ENCODE peak calls at places on chromosomes 13 and 19, in six cellular contexts. One of them, this sample, is unnamed.

GRCh38 chr13:62556973-62557372 is 1141.3 kb upstream of the PCDH20 start:
- DNase-seq in epithelial cell of prostate: no peak
- DNase-seq in AG09319: no peak
- DNase-seq in neuronal stem cell: no peak
- DNase-seq in NCI-H1694 treated with DMSO at 0.1 percent for 48 hours: no peak
- DNase-seq in endothelial cell: no peak
- DNase-seq in this sample: no peak

GRCh38 chr19:48806518-48806817 is 4.4 kb downstream of the BCAT2 start:
- DNase-seq in endothelial cell: no peak
- DNase-seq in AG09319: no peak
- DNase-seq in NCI-H1694 treated with DMSO at 0.1 percent for 48 hours: no peak
- DNase-seq in epithelial cell of prostate: no peak
- DNase-seq in neuronal stem cell: no peak
- DNase-seq in this sample: no peak

GRCh38 chr19:8209111-8209964 is at the start of gene CERS4:
- DNase-seq in AG09319: no peak
- DNase-seq in epithelial cell of prostate: no peak
- DNase-seq in neuronal stem cell: peak; percentile 82
- DNase-seq in NCI-H1694 treated with DMSO at 0.1 percent for 48 hours: peak; percentile 10
- DNase-seq in endothelial cell: peak; percentile 67
- DNase-seq in this sample: no peak

GRCh38 chr13:37889811-37890210 is 20.2 kb upstream of the TRPC4 start:
- DNase-seq in neuronal stem cell: no peak
- DNase-seq in AG09319: no peak
- DNase-seq in endothelial cell: no peak
- DNase-seq in NCI-H1694 treated with DMSO at 0.1 percent for 48 hours: no peak
- DNase-seq in epithelial cell of prostate: no peak
- DNase-seq in this sample: no peak

GRCh38 chr19:41530761-41531301 is 45.1 kb upstream of the CEACAM21 start:
- DNase-seq in neuronal stem cell: no peak
- DNase-seq in epithelial cell of prostate: no peak
- DNase-seq in endothelial cell: peak; percentile 43
- DNase-seq in NCI-H1694 treated with DMSO at 0.1 percent for 48 hours: no peak
- DNase-seq in AG09319: no peak
- DNase-seq in this sample: no peak

GRCh38 chr13:95301135-95301946 is at the start of gene ABCC4:
- DNase-seq in epithelial cell of prostate: no peak
- DNase-seq in NCI-H1694 treated with DMSO at 0.1 percent for 48 hours: peak; percentile 38
- DNase-seq in endothelial cell: peak; percentile 63
- DNase-seq in AG09319: no peak
- DNase-seq in neuronal stem cell: peak; percentile 73
- DNase-seq in this sample: no peak

GRCh38 chr13:87953381-87953780 is 282.2 kb downstream of the SLITRK5 start:
- DNase-seq in NCI-H1694 treated with DMSO at 0.1 percent for 48 hours: no peak
- DNase-seq in AG09319: no peak
- DNase-seq in endothelial cell: no peak
- DNase-seq in epithelial cell of prostate: no peak
- DNase-seq in neuronal stem cell: no peak
- DNase-seq in this sample: no peak

GRCh38 chr19:43711751-43712355 is 4.0 kb upstream of the IRGC start:
- DNase-seq in neuronal stem cell: no peak
- DNase-seq in epithelial cell of prostate: no peak
- DNase-seq in endothelial cell: no peak
- DNase-seq in AG09319: no peak
- DNase-seq in NCI-H1694 treated with DMSO at 0.1 percent for 48 hours: no peak
- DNase-seq in this sample: no peak

GRCh38 chr19:19366691-19367396 is 38.6 kb upstream of the GATAD2A start:
- DNase-seq in epithelial cell of prostate: no peak
- DNase-seq in AG09319: no peak
- DNase-seq in NCI-H1694 treated with DMSO at 0.1 percent for 48 hours: peak; percentile 37
- DNase-seq in endothelial cell: peak; percentile 72
- DNase-seq in neuronal stem cell: peak; percentile 57
- DNase-seq in this sample: peak; percentile 70

GRCh38 chr13:23433171-23434153 is at the start of gene SACS:
- DNase-seq in epithelial cell of prostate: no peak
- DNase-seq in neuronal stem cell: peak; percentile 84
- DNase-seq in AG09319: no peak
- DNase-seq in endothelial cell: peak; percentile 43
- DNase-seq in NCI-H1694 treated with DMSO at 0.1 percent for 48 hours: peak; percentile 19
- DNase-seq in this sample: no peak

GRCh38 chr13:85974604-85975366 is 175.6 kb upstream of the SLITRK6 start:
- DNase-seq in epithelial cell of prostate: no peak
- DNase-seq in AG09319: no peak
- DNase-seq in NCI-H1694 treated with DMSO at 0.1 percent for 48 hours: no peak
- DNase-seq in endothelial cell: no peak
- DNase-seq in neuronal stem cell: no peak
- DNase-seq in this sample: no peak

GRCh38 chr19:17652627-17653026 is 35.5 kb downstream of the UNC13A start:
- DNase-seq in epithelial cell of prostate: no peak
- DNase-seq in neuronal stem cell: no peak
- DNase-seq in endothelial cell: no peak
- DNase-seq in AG09319: no peak
- DNase-seq in NCI-H1694 treated with DMSO at 0.1 percent for 48 hours: no peak
- DNase-seq in this sample: no peak